ENCODE peak calls at places on chromosome 17, in eight cellular contexts. J is colonic mucosa, K is HAP-1, X is mesendoderm, C is fibroblast of mammary gland, I is psoas muscle, V is lower lobe of right lung, B is small intestine. T is an unnamed sample.

GRCh38 chr17:63826468-63827001 is 696 bp upstream of the PSMC5 start:
- DNase-seq in J (no peak), K (no peak), X (peak), C (peak), I (no peak), V (no peak), B (peak), T (no peak)

GRCh38 chr17:4719684-4720221 is 9.3 kb downstream of the ARRB2 start:
- DNase-seq in J (no peak), K (no peak), X (no peak), C (no peak), I (no peak), V (peak), B (peak), T (no peak)

GRCh38 chr17:73647331-73647730 is 3.1 kb upstream of the SDK2 start:
- DNase-seq in J (no peak), K (no peak), X (no peak), C (no peak), I (peak), V (no peak), B (no peak), T (no peak)

GRCh38 chr17:58239987-58240386 is 1.6 kb downstream of the LPO start:
- DNase-seq in J (no peak), K (no peak), X (no peak), C (no peak), I (no peak), V (no peak), B (no peak), T (no peak)

GRCh38 chr17:45573915-45574314 is 83.4 kb upstream of the PLEKHM1 start:
- DNase-seq in J (no peak), K (no peak), X (no peak), C (no peak), I (no peak), V (no peak), B (no peak), T (no peak)

GRCh38 chr17:71759422-71760060 is 361.3 kb upstream of the SOX9 start:
- DNase-seq in J (no peak), K (no peak), X (no peak), C (no peak), I (no peak), V (no peak), B (no peak), T (no peak)

GRCh38 chr17:81258292-81258691 is 19.2 kb downstream of the NDUFAF8 start:
- DNase-seq in J (no peak), K (no peak), X (no peak), C (no peak), I (no peak), V (no peak), B (no peak), T (no peak)

GRCh38 chr17:11486726-11487310 is 111.5 kb upstream of the DNAH9 start:
- DNase-seq in J (no peak), K (no peak), X (no peak), C (no peak), I (no peak), V (no peak), B (no peak), T (no peak)

GRCh38 chr17:33901085-33901484 is 354.0 kb upstream of the CCL2 start:
- DNase-seq in J (no peak), K (no peak), X (peak), C (no peak), I (no peak), V (no peak), B (no peak), T (no peak)

GRCh38 chr17:1736348-1737281 is 6.1 kb upstream of the SERPINF2 start:
- DNase-seq in J (no peak), K (no peak), X (no peak), C (peak), I (peak), V (peak), B (peak), T (peak)

GRCh38 chr17:7004398-7005253 is 7.8 kb upstream of the RNASEK start:
- DNase-seq in J (peak), K (peak), X (peak), C (peak), I (peak), V (no peak), B (peak), T (no peak)

GRCh38 chr17:69415431-69415830 is 934 bp downstream of the MAP2K6 start:
- DNase-seq in J (no peak), K (no peak), X (no peak), C (no peak), I (no peak), V (no peak), B (no peak), T (no peak)

GRCh38 chr17:69773081-69773480 is 301.9 kb upstream of the KCNJ16 start:
- DNase-seq in J (no peak), K (no peak), X (no peak), C (no peak), I (no peak), V (no peak), B (no peak), T (no peak)

GRCh38 chr17:13114601-13115024 is 96.8 kb upstream of the ELAC2 start:
- DNase-seq in J (peak), K (no peak), X (peak), C (peak), I (no peak), V (no peak), B (peak), T (peak)

GRCh38 chr17:51745993-51746392 is 412.5 kb downstream of the CA10 start:
- DNase-seq in J (no peak), K (no peak), X (peak), C (no peak), I (no peak), V (no peak), B (no peak), T (no peak)

GRCh38 chr17:50173335-50173941 is 7.6 kb downstream of the SGCA start:
- DNase-seq in J (no peak), K (no peak), X (peak), C (peak), I (peak), V (no peak), B (no peak), T (peak)

GRCh38 chr17:1006054-1006453 is 9.1 kb downstream of the TIMM22 start:
- DNase-seq in J (peak), K (no peak), X (no peak), C (no peak), I (no peak), V (no peak), B (no peak), T (no peak)

GRCh38 chr17:8162997-8163977 is 539 bp upstream of the VAMP2 start:
- DNase-seq in J (peak), K (no peak), X (peak), C (no peak), I (peak), V (peak), B (no peak), T (peak)

GRCh38 chr17:12709063-12709462 is 43.4 kb downstream of the MYOCD start:
- DNase-seq in J (no peak), K (no peak), X (no peak), C (peak), I (no peak), V (no peak), B (no peak), T (no peak)

GRCh38 chr17:47273245-47273644 is 19.6 kb downstream of the ITGB3 start:
- DNase-seq in J (no peak), K (no peak), X (no peak), C (no peak), I (no peak), V (no peak), B (no peak), T (no peak)

GRCh38 chr17:12739500-12739899 is 49.8 kb upstream of the ARHGAP44 start:
- DNase-seq in J (no peak), K (no peak), X (no peak), C (no peak), I (no peak), V (no peak), B (no peak), T (no peak)

GRCh38 chr17:34727601-34728000 is 148.2 kb downstream of the TMEM132E start:
- DNase-seq in J (no peak), K (no peak), X (no peak), C (no peak), I (no peak), V (no peak), B (no peak), T (no peak)

GRCh38 chr17:16120937-16121336 is 94.4 kb downstream of the NCOR1 start:
- DNase-seq in J (no peak), K (no peak), X (no peak), C (no peak), I (no peak), V (no peak), B (no peak), T (no peak)

GRCh38 chr17:46212634-46213435 is 19.6 kb upstream of the KANSL1 start:
- DNase-seq in J (peak), K (peak), X (peak), C (peak), I (no peak), V (no peak), B (peak), T (no peak)

GRCh38 chr17:59234631-59235030 is 14.3 kb downstream of the GDPD1 start:
- DNase-seq in J (no peak), K (peak), X (no peak), C (no peak), I (no peak), V (no peak), B (peak), T (no peak)

GRCh38 chr17:39793473-39793872 is 55.7 kb downstream of the GRB7 start:
- DNase-seq in J (no peak), K (no peak), X (no peak), C (no peak), I (no peak), V (no peak), B (no peak), T (no peak)

GRCh38 chr17:39792523-39793221 is 54.9 kb downstream of the GRB7 start:
- DNase-seq in J (no peak), K (no peak), X (no peak), C (no peak), I (no peak), V (no peak), B (no peak), T (no peak)

GRCh38 chr17:39794249-39794970 is 56.7 kb downstream of the GRB7 start:
- DNase-seq in J (no peak), K (no peak), X (no peak), C (no peak), I (no peak), V (no peak), B (no peak), T (no peak)

GRCh38 chr17:39787743-39788484 is 50.2 kb downstream of the GRB7 start:
- DNase-seq in J (no peak), K (no peak), X (peak), C (no peak), I (no peak), V (no peak), B (no peak), T (no peak)

GRCh38 chr17:39791296-39791992 is 53.7 kb downstream of the GRB7 start:
- DNase-seq in J (no peak), K (no peak), X (peak), C (no peak), I (no peak), V (no peak), B (no peak), T (no peak)
- H3K4me3 ChIP-seq in J (no peak), K (no peak), X (no peak), C (no peak), I (no peak), V (no peak), B (no peak), T (no peak)

GRCh38 chr17:82330322-82331239 is 3.0 kb downstream of the SECTM1 start:
- DNase-seq in J (no peak), K (no peak), X (no peak), C (peak), I (peak), V (peak), B (peak), T (no peak)
- H3K4me3 ChIP-seq in J (no peak), K (no peak), X (no peak), C (no peak), I (no peak), V (no peak), B (no peak), T (no peak)

DNA sequence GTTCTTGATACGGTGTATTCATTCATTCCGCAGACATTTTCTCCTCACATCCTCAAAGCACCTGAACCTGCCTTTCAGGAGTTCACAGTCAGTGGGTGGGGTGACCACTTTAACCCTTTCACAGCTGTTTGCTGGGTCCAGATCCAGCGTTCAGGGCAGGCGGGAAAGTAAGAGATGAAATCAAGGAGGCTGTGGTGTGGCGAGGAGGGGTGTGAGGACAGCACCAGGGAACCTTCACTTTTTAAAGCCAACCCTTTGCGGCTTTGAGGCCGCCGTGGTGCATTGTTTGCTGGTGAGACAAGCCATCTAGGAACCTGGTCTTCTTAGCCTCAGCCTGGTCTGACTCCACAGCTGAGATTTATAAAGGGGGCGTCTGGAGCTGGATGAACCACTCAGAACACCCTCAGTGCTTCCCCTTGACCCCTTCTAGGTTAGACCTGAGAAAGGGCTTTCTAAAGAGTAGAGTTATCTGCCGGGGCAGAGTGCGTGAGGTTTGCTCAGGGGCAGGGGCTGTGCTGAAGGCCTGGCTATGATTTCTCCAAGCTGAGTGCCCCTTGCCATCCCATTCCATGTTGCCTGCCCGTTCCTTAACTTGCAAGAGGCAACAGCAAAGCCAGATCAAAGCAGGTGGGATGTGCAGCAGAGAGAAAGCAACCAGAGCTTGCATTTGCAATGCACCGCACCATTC is 933 bp downstream of the CCR7 start:
- DNase-seq in J (no peak), K (no peak), X (no peak), C (no peak), I (peak), V (no peak), B (no peak), T (no peak)
- H3K4me3 ChIP-seq in J (peak), K (no peak), X (no peak), C (no peak), I (no peak), V (peak), B (peak), T (no peak)

DNA sequence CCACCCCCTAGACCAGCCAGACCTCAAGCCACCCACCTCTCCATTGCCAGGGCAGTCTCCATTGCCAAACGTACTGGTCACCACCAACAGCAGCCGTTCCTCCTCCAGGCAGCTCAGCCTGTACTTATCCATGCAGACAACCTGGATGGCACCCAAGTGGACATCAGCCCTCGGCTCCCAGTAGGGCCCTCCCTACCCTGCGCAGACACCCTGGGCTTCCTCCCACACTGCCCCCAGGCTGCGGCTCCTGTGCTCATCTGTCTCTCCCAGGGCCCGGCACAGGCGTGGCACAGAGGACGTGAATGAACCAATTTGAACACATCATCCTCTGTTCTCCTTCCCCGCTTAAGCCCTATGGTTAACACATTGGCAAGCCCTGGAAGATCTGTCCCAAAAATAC is 29.5 kb downstream of the NOS2 start:
- DNase-seq in J (no peak), K (no peak), X (no peak), C (no peak), I (no peak), V (no peak), B (no peak), T (peak)
- H3K4me3 ChIP-seq in J (no peak), K (no peak), X (no peak), C (no peak), I (no peak), V (no peak), B (no peak), T (no peak)

T was measured in left lung.